ENCODE peak calls at places on chromosomes 6 and 20, in seven cellular contexts. One of them, this sample, is unnamed.

GRCh38 chr6:56223995-56224394 is 23.4 kb downstream of the COL21A1 start:
- DNase-seq in Right ventricle myocardium superior: no peak
- DNase-seq in D341Med: no peak
- DNase-seq in activated B cell treated with CpG ODN at 0.5 μM for 24 hours: no peak
- DNase-seq in NCI-H2171 treated with DMSO at 0.1 percent for 48 hours: no peak
- DNase-seq in stimulated activated CD4-positive, alpha-beta T cell treated with anti-CD3 and anti-CD28 coated beads, Interleukin-2, amount 100 ng/mL, for 4 hours: no peak
- DNase-seq in GM03348: peak
- DNase-seq in this sample: peak

GRCh38 chr6:93624408-93624807 is 205.0 kb upstream of the EPHA7 start:
- DNase-seq in Right ventricle myocardium superior: no peak
- DNase-seq in D341Med: no peak
- DNase-seq in activated B cell treated with CpG ODN at 0.5 μM for 24 hours: no peak
- DNase-seq in NCI-H2171 treated with DMSO at 0.1 percent for 48 hours: peak
- DNase-seq in stimulated activated CD4-positive, alpha-beta T cell treated with anti-CD3 and anti-CD28 coated beads, Interleukin-2, amount 100 ng/mL, for 4 hours: no peak
- DNase-seq in GM03348: no peak
- DNase-seq in this sample: no peak

GRCh38 chr20:21521596-21522478 is 8.0 kb upstream of the NKX2-2 start:
- DNase-seq in Right ventricle myocardium superior: no peak
- DNase-seq in D341Med: peak
- DNase-seq in activated B cell treated with CpG ODN at 0.5 μM for 24 hours: no peak
- DNase-seq in NCI-H2171 treated with DMSO at 0.1 percent for 48 hours: peak
- DNase-seq in stimulated activated CD4-positive, alpha-beta T cell treated with anti-CD3 and anti-CD28 coated beads, Interleukin-2, amount 100 ng/mL, for 4 hours: no peak
- DNase-seq in GM03348: no peak
- DNase-seq in this sample: no peak

GRCh38 chr6:163950159-163950558 is 535.6 kb downstream of the QKI start:
- DNase-seq in Right ventricle myocardium superior: no peak
- DNase-seq in D341Med: no peak
- DNase-seq in activated B cell treated with CpG ODN at 0.5 μM for 24 hours: no peak
- DNase-seq in NCI-H2171 treated with DMSO at 0.1 percent for 48 hours: no peak
- DNase-seq in stimulated activated CD4-positive, alpha-beta T cell treated with anti-CD3 and anti-CD28 coated beads, Interleukin-2, amount 100 ng/mL, for 4 hours: no peak
- DNase-seq in GM03348: no peak
- DNase-seq in this sample: no peak

GRCh38 chr6:155387551-155387950 is 68.1 kb downstream of the NOX3 start:
- DNase-seq in Right ventricle myocardium superior: no peak
- DNase-seq in D341Med: no peak
- DNase-seq in activated B cell treated with CpG ODN at 0.5 μM for 24 hours: no peak
- DNase-seq in NCI-H2171 treated with DMSO at 0.1 percent for 48 hours: no peak
- DNase-seq in stimulated activated CD4-positive, alpha-beta T cell treated with anti-CD3 and anti-CD28 coated beads, Interleukin-2, amount 100 ng/mL, for 4 hours: no peak
- DNase-seq in GM03348: no peak
- DNase-seq in this sample: peak

GRCh38 chr6:148451690-148452089 is 109.1 kb downstream of the SASH1 start:
- DNase-seq in Right ventricle myocardium superior: no peak
- DNase-seq in D341Med: no peak
- DNase-seq in activated B cell treated with CpG ODN at 0.5 μM for 24 hours: no peak
- DNase-seq in NCI-H2171 treated with DMSO at 0.1 percent for 48 hours: no peak
- DNase-seq in stimulated activated CD4-positive, alpha-beta T cell treated with anti-CD3 and anti-CD28 coated beads, Interleukin-2, amount 100 ng/mL, for 4 hours: no peak
- DNase-seq in GM03348: no peak
- DNase-seq in this sample: no peak

GRCh38 chr6:142378138-142378875 is 76.5 kb downstream of the ADGRG6 start:
- DNase-seq in Right ventricle myocardium superior: no peak
- DNase-seq in D341Med: peak
- DNase-seq in activated B cell treated with CpG ODN at 0.5 μM for 24 hours: no peak
- DNase-seq in NCI-H2171 treated with DMSO at 0.1 percent for 48 hours: peak
- DNase-seq in stimulated activated CD4-positive, alpha-beta T cell treated with anti-CD3 and anti-CD28 coated beads, Interleukin-2, amount 100 ng/mL, for 4 hours: no peak
- DNase-seq in GM03348: peak
- DNase-seq in this sample: no peak

GRCh38 chr6:1641391-1641790 is 31.7 kb downstream of the FOXC1 start:
- DNase-seq in Right ventricle myocardium superior: no peak
- DNase-seq in D341Med: no peak
- DNase-seq in activated B cell treated with CpG ODN at 0.5 μM for 24 hours: no peak
- DNase-seq in NCI-H2171 treated with DMSO at 0.1 percent for 48 hours: peak
- DNase-seq in stimulated activated CD4-positive, alpha-beta T cell treated with anti-CD3 and anti-CD28 coated beads, Interleukin-2, amount 100 ng/mL, for 4 hours: no peak
- DNase-seq in GM03348: no peak
- DNase-seq in this sample: no peak

GRCh38 chr6:34425132-34425497 is 754 bp downstream of the RPS10 start:
- DNase-seq in Right ventricle myocardium superior: no peak
- DNase-seq in D341Med: no peak
- DNase-seq in activated B cell treated with CpG ODN at 0.5 μM for 24 hours: no peak
- DNase-seq in NCI-H2171 treated with DMSO at 0.1 percent for 48 hours: no peak
- DNase-seq in stimulated activated CD4-positive, alpha-beta T cell treated with anti-CD3 and anti-CD28 coated beads, Interleukin-2, amount 100 ng/mL, for 4 hours: no peak
- DNase-seq in GM03348: peak
- DNase-seq in this sample: no peak

GRCh38 chr20:137668-138131 is 4.7 kb upstream of the DEFB126 start:
- DNase-seq in Right ventricle myocardium superior: no peak
- DNase-seq in D341Med: no peak
- DNase-seq in activated B cell treated with CpG ODN at 0.5 μM for 24 hours: no peak
- DNase-seq in NCI-H2171 treated with DMSO at 0.1 percent for 48 hours: peak
- DNase-seq in stimulated activated CD4-positive, alpha-beta T cell treated with anti-CD3 and anti-CD28 coated beads, Interleukin-2, amount 100 ng/mL, for 4 hours: no peak
- DNase-seq in GM03348: no peak
- DNase-seq in this sample: no peak

GRCh38 chr6:115467726-115468125 is 593.0 kb downstream of the FRK start:
- DNase-seq in Right ventricle myocardium superior: no peak
- DNase-seq in D341Med: no peak
- DNase-seq in activated B cell treated with CpG ODN at 0.5 μM for 24 hours: no peak
- DNase-seq in NCI-H2171 treated with DMSO at 0.1 percent for 48 hours: no peak
- DNase-seq in stimulated activated CD4-positive, alpha-beta T cell treated with anti-CD3 and anti-CD28 coated beads, Interleukin-2, amount 100 ng/mL, for 4 hours: no peak
- DNase-seq in GM03348: no peak
- DNase-seq in this sample: no peak

GRCh38 chr6:158019416-158019815 is 37.8 kb downstream of the SYNJ2 start:
- DNase-seq in Right ventricle myocardium superior: peak
- DNase-seq in D341Med: no peak
- DNase-seq in activated B cell treated with CpG ODN at 0.5 μM for 24 hours: no peak
- DNase-seq in NCI-H2171 treated with DMSO at 0.1 percent for 48 hours: no peak
- DNase-seq in stimulated activated CD4-positive, alpha-beta T cell treated with anti-CD3 and anti-CD28 coated beads, Interleukin-2, amount 100 ng/mL, for 4 hours: no peak
- DNase-seq in GM03348: no peak
- DNase-seq in this sample: no peak

GRCh38 chr6:119112856-119113530 is 34.5 kb upstream of the FAM184A start:
- DNase-seq in Right ventricle myocardium superior: peak
- DNase-seq in D341Med: no peak
- DNase-seq in activated B cell treated with CpG ODN at 0.5 μM for 24 hours: no peak
- DNase-seq in NCI-H2171 treated with DMSO at 0.1 percent for 48 hours: no peak
- DNase-seq in stimulated activated CD4-positive, alpha-beta T cell treated with anti-CD3 and anti-CD28 coated beads, Interleukin-2, amount 100 ng/mL, for 4 hours: no peak
- DNase-seq in GM03348: peak
- DNase-seq in this sample: no peak

GRCh38 chr6:75210885-75211739 is 5.3 kb upstream of the COL12A1 start:
- DNase-seq in Right ventricle myocardium superior: no peak
- DNase-seq in D341Med: no peak
- DNase-seq in activated B cell treated with CpG ODN at 0.5 μM for 24 hours: no peak
- DNase-seq in NCI-H2171 treated with DMSO at 0.1 percent for 48 hours: peak
- DNase-seq in stimulated activated CD4-positive, alpha-beta T cell treated with anti-CD3 and anti-CD28 coated beads, Interleukin-2, amount 100 ng/mL, for 4 hours: no peak
- DNase-seq in GM03348: peak
- DNase-seq in this sample: no peak

GRCh38 chr6:168865-169455 is 123.3 kb upstream of the DUSP22 start:
- DNase-seq in Right ventricle myocardium superior: no peak
- DNase-seq in D341Med: no peak
- DNase-seq in activated B cell treated with CpG ODN at 0.5 μM for 24 hours: no peak
- DNase-seq in NCI-H2171 treated with DMSO at 0.1 percent for 48 hours: peak
- DNase-seq in stimulated activated CD4-positive, alpha-beta T cell treated with anti-CD3 and anti-CD28 coated beads, Interleukin-2, amount 100 ng/mL, for 4 hours: no peak
- DNase-seq in GM03348: peak
- DNase-seq in this sample: no peak